ENCODE peak calls at places on chromosomes 11 and 22, in eight cellular contexts. H is stomach; V is amygdala; R is lung microvascular endothelial cell; D is MCF 10A; F is hepatic stellate cell; Y is activated T-cell treated with anti-CD3 and anti-CD28 coated beads, Interleukin-2, amount 50 U/mL, for 72 hours; K is GM20000. I is an unnamed sample.

GRCh38 chr11:4511846-4512245 is 29.4 kb downstream of the OR52K1 start:
- DNase-seq in H (no peak), V (no peak), F (no peak), Y (no peak), R (no peak), D (no peak), K (no peak), I (no peak)

GRCh38 chr11:86931965-86932332 is 23.2 kb downstream of the FZD4 start:
- DNase-seq in K (no peak), V (no peak), H (no peak), D (peak), R (peak), Y (peak), F (peak), I (no peak)

GRCh38 chr11:110808291-110808690 is 96.1 kb upstream of the ARHGAP20 start:
- DNase-seq in F (no peak), H (no peak), Y (no peak), R (no peak), K (no peak), D (no peak), V (no peak), I (no peak)

GRCh38 chr11:95835768-95836488 is 45.6 kb downstream of the CEP57 start:
- DNase-seq in H (peak), R (peak), V (peak), D (peak), F (peak), Y (peak), K (peak), I (peak)

GRCh38 chr11:120131941-120132644 is 5.8 kb downstream of the TRIM29 start:
- DNase-seq in H (no peak), D (peak), Y (no peak), V (no peak), R (no peak), K (no peak), F (no peak), I (no peak)

GRCh38 chr11:124569697-124570096 is at the start of gene OR8A1:
- DNase-seq in V (no peak), D (no peak), H (no peak), F (no peak), Y (no peak), R (no peak), K (no peak), I (no peak)

GRCh38 chr11:22082178-22082577 is 110.7 kb upstream of the ANO5 start:
- DNase-seq in H (no peak), F (no peak), D (no peak), Y (no peak), V (no peak), R (no peak), K (no peak), I (no peak)

GRCh38 chr11:24233041-24233440 is 263.8 kb upstream of the LUZP2 start:
- DNase-seq in Y (no peak), H (no peak), K (no peak), R (no peak), F (no peak), D (no peak), V (no peak), I (no peak)

GRCh38 chr22:22348127-22348814 is 103.7 kb downstream of the VPREB1 start:
- DNase-seq in R (no peak), Y (no peak), H (no peak), K (no peak), V (peak), F (no peak), D (peak), I (no peak)

GRCh38 chr11:86152006-86152862 is 83.3 kb upstream of the PICALM start:
- DNase-seq in R (peak), V (peak), H (no peak), F (peak), D (no peak), Y (no peak), K (no peak), I (no peak)

GRCh38 chr11:29914203-29914930 is 102.5 kb downstream of the KCNA4 start:
- DNase-seq in H (no peak), K (no peak), V (no peak), Y (no peak), F (no peak), D (peak), R (no peak), I (no peak)

GRCh38 chr11:65102142-65103095 is 6.4 kb downstream of the VPS51 start:
- DNase-seq in D (no peak), H (peak), F (no peak), R (no peak), Y (no peak), K (no peak), V (no peak), I (no peak)

GRCh38 chr11:78833237-78833636 is 258.6 kb upstream of the NARS2 start:
- DNase-seq in R (no peak), Y (no peak), H (no peak), V (no peak), K (no peak), F (no peak), D (no peak), I (no peak)

GRCh38 chr22:40414838-40415505 is 44.6 kb downstream of the SGSM3 start:
- DNase-seq in F (no peak), V (no peak), R (no peak), H (no peak), Y (no peak), K (peak), D (no peak), I (no peak)

GRCh38 chr11:112016765-112017356 is 8.3 kb upstream of the DLAT start:
- DNase-seq in H (no peak), R (peak), D (peak), V (no peak), K (no peak), F (no peak), Y (no peak), I (no peak)

GRCh38 chr11:134656861-134657540 is 245.0 kb upstream of the B3GAT1 start:
- DNase-seq in D (no peak), V (no peak), R (no peak), H (peak), Y (no peak), F (no peak), K (no peak), I (no peak)

GRCh38 chr22:27669798-27670599 is 131.6 kb downstream of the MN1 start:
- DNase-seq in Y (no peak), D (no peak), K (no peak), V (no peak), H (no peak), R (peak), F (peak), I (no peak)

GRCh38 chr11:74671520-74672196 is 59.6 kb downstream of the CHRDL2 start:
- DNase-seq in K (no peak), H (no peak), D (peak), R (no peak), F (no peak), Y (no peak), V (no peak), I (no peak)

GRCh38 chr11:5380740-5381342 is 2.8 kb upstream of the OR51M1 start:
- DNase-seq in V (peak), D (peak), Y (peak), H (peak), F (peak), R (peak), K (peak), I (no peak)

GRCh38 chr11:61151545-61152252 is 9.5 kb downstream of the VPS37C start:
- DNase-seq in R (no peak), D (no peak), Y (no peak), K (no peak), H (no peak), F (no peak), V (no peak), I (no peak)

GRCh38 chr11:116499396-116500001 is 273.3 kb downstream of the BUD13 start:
- DNase-seq in Y (peak), H (peak), R (peak), D (peak), F (peak), V (peak), K (peak), I (no peak)

GRCh38 chr11:65014146-65014960 is at the start of gene ARL2:
- DNase-seq in K (peak), R (peak), Y (peak), D (no peak), F (no peak), V (no peak), H (peak), I (peak)

GRCh38 chr11:66072518-66072917 is 2.4 kb downstream of the PACS1 start:
- DNase-seq in Y (no peak), K (no peak), R (no peak), F (no peak), V (no peak), H (no peak), D (no peak), I (no peak)

GRCh38 chr11:118318112-118319030 is 13.8 kb downstream of the CD3E start:
- DNase-seq in F (no peak), K (no peak), V (no peak), D (peak), Y (no peak), R (no peak), H (no peak), I (no peak)

GRCh38 chr11:8683115-8683807 is 669 bp downstream of the RPL27A start:
- DNase-seq in Y (peak), R (no peak), H (no peak), K (no peak), V (no peak), F (no peak), D (no peak), I (no peak)

GRCh38 chr11:75406338-75406777 is 7.0 kb downstream of the RPS3 start:
- DNase-seq in V (no peak), D (no peak), K (no peak), Y (no peak), R (peak), H (no peak), F (no peak), I (no peak)

GRCh38 chr11:2488004-2488403 is 43.2 kb downstream of the KCNQ1 start:
- DNase-seq in F (no peak), R (no peak), Y (no peak), H (no peak), K (no peak), D (no peak), V (no peak), I (no peak)

GRCh38 chr22:40499187-40499753 is 128.9 kb downstream of the SGSM3 start:
- DNase-seq in V (no peak), H (peak), D (peak), F (peak), Y (no peak), R (peak), K (peak), I (no peak)

GRCh38 chr11:62120466-62120865 is 3.3 kb upstream of the INCENP start:
- DNase-seq in F (no peak), K (no peak), D (no peak), Y (no peak), V (no peak), R (no peak), H (no peak), I (no peak)

GRCh38 chr22:41561335-41561734 is 525 bp downstream of the CSDC2 start:
- DNase-seq in F (no peak), K (no peak), Y (no peak), D (no peak), V (no peak), R (no peak), H (no peak), I (no peak)

GRCh38 chr11:2940166-2940929 is 11.1 kb upstream of the PHLDA2 start:
- DNase-seq in H (peak), F (peak), Y (peak), R (peak), K (no peak), V (no peak), D (peak), I (no peak)

GRCh38 chr11:115869131-115869530 is 364.9 kb upstream of the CADM1 start:
- DNase-seq in Y (no peak), V (no peak), K (no peak), R (no peak), H (no peak), F (no peak), D (no peak), I (no peak)